ENCODE peak calls at places on chromosomes 6 and 20, in seven cellular contexts. One of them, this sample, is unnamed.

GRCh38 chr6:43303751-43304331 is 4.8 kb downstream of the CRIP3 start:
- DNase-seq in activated CD4-positive, alpha-beta memory T cell treated with anti-CD3 and anti-CD28 coated beads for 36 hours: no peak
- DNase-seq in activated naive CD8-positive, alpha-beta T cell treated with anti-CD3 and anti-CD28 coated beads, Interleukin-2, amount 50 U/mL, for 24 hours: no peak
- DNase-seq in pancreas: no peak
- DNase-seq in SJSA1: no peak
- DNase-seq in heart right ventricle: no peak
- DNase-seq in astrocyte of the spinal cord: no peak
- DNase-seq in this sample: no peak

GRCh38 chr20:46709055-46709458 is 392 bp upstream of the SLC2A10 start:
- DNase-seq in activated CD4-positive, alpha-beta memory T cell treated with anti-CD3 and anti-CD28 coated beads for 36 hours: no peak
- DNase-seq in SJSA1: no peak
- DNase-seq in heart right ventricle: no peak
- DNase-seq in astrocyte of the spinal cord: no peak
- DNase-seq in pancreas: no peak
- DNase-seq in activated naive CD8-positive, alpha-beta T cell treated with anti-CD3 and anti-CD28 coated beads, Interleukin-2, amount 50 U/mL, for 24 hours: no peak
- DNase-seq in this sample: no peak

GRCh38 chr20:34986311-34987287 is 30.9 kb downstream of the MYH7B start:
- DNase-seq in astrocyte of the spinal cord: no peak
- DNase-seq in heart right ventricle: no peak
- DNase-seq in pancreas: no peak
- DNase-seq in SJSA1: no peak
- DNase-seq in activated naive CD8-positive, alpha-beta T cell treated with anti-CD3 and anti-CD28 coated beads, Interleukin-2, amount 50 U/mL, for 24 hours: no peak
- DNase-seq in activated CD4-positive, alpha-beta memory T cell treated with anti-CD3 and anti-CD28 coated beads for 36 hours: no peak
- DNase-seq in this sample: no peak

GRCh38 chr6:24798740-24799540 is at the start of gene ARMH2:
- DNase-seq in activated CD4-positive, alpha-beta memory T cell treated with anti-CD3 and anti-CD28 coated beads for 36 hours: no peak
- DNase-seq in heart right ventricle: no peak
- DNase-seq in astrocyte of the spinal cord: no peak
- DNase-seq in pancreas: no peak
- DNase-seq in activated naive CD8-positive, alpha-beta T cell treated with anti-CD3 and anti-CD28 coated beads, Interleukin-2, amount 50 U/mL, for 24 hours: no peak
- DNase-seq in SJSA1: no peak
- DNase-seq in this sample: no peak

GRCh38 chr6:52872031-52872430 is 31.4 kb upstream of the GSTA5 start:
- DNase-seq in SJSA1: no peak
- DNase-seq in activated naive CD8-positive, alpha-beta T cell treated with anti-CD3 and anti-CD28 coated beads, Interleukin-2, amount 50 U/mL, for 24 hours: no peak
- DNase-seq in pancreas: no peak
- DNase-seq in activated CD4-positive, alpha-beta memory T cell treated with anti-CD3 and anti-CD28 coated beads for 36 hours: no peak
- DNase-seq in heart right ventricle: no peak
- DNase-seq in astrocyte of the spinal cord: no peak
- DNase-seq in this sample: no peak

GRCh38 chr6:39700362-39700761 is 24.8 kb downstream of the KIF6 start:
- DNase-seq in activated naive CD8-positive, alpha-beta T cell treated with anti-CD3 and anti-CD28 coated beads, Interleukin-2, amount 50 U/mL, for 24 hours: no peak
- DNase-seq in heart right ventricle: no peak
- DNase-seq in SJSA1: no peak
- DNase-seq in activated CD4-positive, alpha-beta memory T cell treated with anti-CD3 and anti-CD28 coated beads for 36 hours: no peak
- DNase-seq in pancreas: no peak
- DNase-seq in astrocyte of the spinal cord: no peak
- DNase-seq in this sample: no peak

GRCh38 chr6:122033564-122034181 is 365.8 kb upstream of the HSF2 start:
- DNase-seq in astrocyte of the spinal cord: peak
- DNase-seq in pancreas: no peak
- DNase-seq in activated CD4-positive, alpha-beta memory T cell treated with anti-CD3 and anti-CD28 coated beads for 36 hours: no peak
- DNase-seq in SJSA1: no peak
- DNase-seq in activated naive CD8-positive, alpha-beta T cell treated with anti-CD3 and anti-CD28 coated beads, Interleukin-2, amount 50 U/mL, for 24 hours: no peak
- DNase-seq in heart right ventricle: no peak
- DNase-seq in this sample: peak

GRCh38 chr6:134550604-134551003 is 232.7 kb upstream of the SGK1 start:
- DNase-seq in SJSA1: peak
- DNase-seq in activated naive CD8-positive, alpha-beta T cell treated with anti-CD3 and anti-CD28 coated beads, Interleukin-2, amount 50 U/mL, for 24 hours: no peak
- DNase-seq in activated CD4-positive, alpha-beta memory T cell treated with anti-CD3 and anti-CD28 coated beads for 36 hours: no peak
- DNase-seq in pancreas: no peak
- DNase-seq in heart right ventricle: no peak
- DNase-seq in astrocyte of the spinal cord: peak
- DNase-seq in this sample: peak

GRCh38 chr6:39964094-39964493 is 29.8 kb upstream of the MOCS1 start:
- DNase-seq in SJSA1: no peak
- DNase-seq in pancreas: no peak
- DNase-seq in activated CD4-positive, alpha-beta memory T cell treated with anti-CD3 and anti-CD28 coated beads for 36 hours: no peak
- DNase-seq in astrocyte of the spinal cord: no peak
- DNase-seq in heart right ventricle: no peak
- DNase-seq in activated naive CD8-positive, alpha-beta T cell treated with anti-CD3 and anti-CD28 coated beads, Interleukin-2, amount 50 U/mL, for 24 hours: no peak
- DNase-seq in this sample: no peak

GRCh38 chr6:140871911-140872310 is 1260.8 kb upstream of the GJE1 start:
- DNase-seq in astrocyte of the spinal cord: peak
- DNase-seq in pancreas: no peak
- DNase-seq in activated CD4-positive, alpha-beta memory T cell treated with anti-CD3 and anti-CD28 coated beads for 36 hours: no peak
- DNase-seq in heart right ventricle: no peak
- DNase-seq in SJSA1: no peak
- DNase-seq in activated naive CD8-positive, alpha-beta T cell treated with anti-CD3 and anti-CD28 coated beads, Interleukin-2, amount 50 U/mL, for 24 hours: no peak
- DNase-seq in this sample: no peak

GRCh38 chr6:37353761-37354525 is at the start of gene RNF8:
- DNase-seq in SJSA1: peak
- DNase-seq in heart right ventricle: peak
- DNase-seq in activated CD4-positive, alpha-beta memory T cell treated with anti-CD3 and anti-CD28 coated beads for 36 hours: peak
- DNase-seq in pancreas: peak
- DNase-seq in astrocyte of the spinal cord: peak
- DNase-seq in activated naive CD8-positive, alpha-beta T cell treated with anti-CD3 and anti-CD28 coated beads, Interleukin-2, amount 50 U/mL, for 24 hours: peak
- DNase-seq in this sample: peak

GRCh38 chr20:24752612-24753011 is 196.5 kb upstream of the CST7 start:
- DNase-seq in SJSA1: peak
- DNase-seq in astrocyte of the spinal cord: no peak
- DNase-seq in activated CD4-positive, alpha-beta memory T cell treated with anti-CD3 and anti-CD28 coated beads for 36 hours: no peak
- DNase-seq in heart right ventricle: no peak
- DNase-seq in activated naive CD8-positive, alpha-beta T cell treated with anti-CD3 and anti-CD28 coated beads, Interleukin-2, amount 50 U/mL, for 24 hours: no peak
- DNase-seq in pancreas: no peak
- DNase-seq in this sample: no peak

GRCh38 chr6:157647261-157647915 is 175.7 kb upstream of the SNX9 start:
- DNase-seq in pancreas: no peak
- DNase-seq in SJSA1: no peak
- DNase-seq in activated CD4-positive, alpha-beta memory T cell treated with anti-CD3 and anti-CD28 coated beads for 36 hours: peak
- DNase-seq in heart right ventricle: no peak
- DNase-seq in astrocyte of the spinal cord: no peak
- DNase-seq in activated naive CD8-positive, alpha-beta T cell treated with anti-CD3 and anti-CD28 coated beads, Interleukin-2, amount 50 U/mL, for 24 hours: no peak
- DNase-seq in this sample: no peak

GRCh38 chr20:55353206-55353605 is 652.1 kb downstream of the CBLN4 start:
- DNase-seq in activated CD4-positive, alpha-beta memory T cell treated with anti-CD3 and anti-CD28 coated beads for 36 hours: no peak
- DNase-seq in heart right ventricle: no peak
- DNase-seq in astrocyte of the spinal cord: no peak
- DNase-seq in pancreas: no peak
- DNase-seq in activated naive CD8-positive, alpha-beta T cell treated with anti-CD3 and anti-CD28 coated beads, Interleukin-2, amount 50 U/mL, for 24 hours: no peak
- DNase-seq in SJSA1: no peak
- DNase-seq in this sample: no peak

GRCh38 chr6:169241688-169242350 is 11.8 kb downstream of the THBS2 start:
- DNase-seq in activated naive CD8-positive, alpha-beta T cell treated with anti-CD3 and anti-CD28 coated beads, Interleukin-2, amount 50 U/mL, for 24 hours: no peak
- DNase-seq in activated CD4-positive, alpha-beta memory T cell treated with anti-CD3 and anti-CD28 coated beads for 36 hours: no peak
- DNase-seq in SJSA1: no peak
- DNase-seq in heart right ventricle: no peak
- DNase-seq in astrocyte of the spinal cord: no peak
- DNase-seq in pancreas: no peak
- DNase-seq in this sample: no peak

GRCh38 chr6:23983691-23984090 is 142.3 kb upstream of the NRSN1 start:
- DNase-seq in pancreas: no peak
- DNase-seq in heart right ventricle: no peak
- DNase-seq in activated naive CD8-positive, alpha-beta T cell treated with anti-CD3 and anti-CD28 coated beads, Interleukin-2, amount 50 U/mL, for 24 hours: no peak
- DNase-seq in SJSA1: no peak
- DNase-seq in astrocyte of the spinal cord: no peak
- DNase-seq in activated CD4-positive, alpha-beta memory T cell treated with anti-CD3 and anti-CD28 coated beads for 36 hours: no peak
- DNase-seq in this sample: no peak

GRCh38 chr6:147651249-147652063 is 143.0 kb downstream of the SAMD5 start:
- DNase-seq in heart right ventricle: peak
- DNase-seq in SJSA1: peak
- DNase-seq in pancreas: no peak
- DNase-seq in activated CD4-positive, alpha-beta memory T cell treated with anti-CD3 and anti-CD28 coated beads for 36 hours: no peak
- DNase-seq in astrocyte of the spinal cord: no peak
- DNase-seq in activated naive CD8-positive, alpha-beta T cell treated with anti-CD3 and anti-CD28 coated beads, Interleukin-2, amount 50 U/mL, for 24 hours: no peak
- DNase-seq in this sample: no peak